ENCODE peak calls at places on chromosomes 6 and 20, in ten cellular contexts. P is endothelial cell of umbilical vein, J is GM23338, A is HepG2, Y is breast epithelium, V is transverse colon, K is GM12878, M is sigmoid colon, S is stomach, X is suprapubic skin. N is an unnamed sample.

GRCh38 chr6:137766596-137767370 is 100.3 kb upstream of the TNFAIP3 start:
- DNase-seq in P (no peak), J (no peak), A (no peak), Y (no peak), V (no peak), K (no peak), M (no peak), S (no peak), X (no peak), N (no peak)

GRCh38 chr20:50371878-50372769 is 138.1 kb upstream of the PTPN1 start:
- DNase-seq in P (no peak), J (no peak), A (peak; percentile 55), Y (no peak), V (no peak), K (no peak), M (no peak), S (no peak), X (no peak), N (no peak)

GRCh38 chr6:158168054-158168303 is at the start of gene SERAC1:
- DNase-seq in P (no peak), J (no peak), A (no peak), Y (no peak), V (no peak), K (no peak), M (no peak), S (no peak), X (peak; percentile 94), N (no peak)

GRCh38 chr6:72650081-72650745 is 28.3 kb downstream of the KCNQ5 start:
- DNase-seq in P (peak; percentile 15), J (no peak), A (no peak), Y (no peak), V (no peak), K (no peak), M (no peak), S (no peak), X (no peak), N (no peak)

GRCh38 chr6:21438237-21438985 is 155.1 kb upstream of the SOX4 start:
- DNase-seq in P (no peak), J (no peak), A (no peak), Y (no peak), V (no peak), K (peak; percentile 97), M (no peak), S (no peak), X (no peak), N (no peak)

GRCh38 chr20:49207071-49207470 is 12.1 kb upstream of the DDX27 start:
- DNase-seq in P (no peak), J (peak; percentile 64), A (peak; percentile 76), Y (no peak), V (no peak), K (no peak), M (no peak), S (no peak), X (no peak), N (no peak)

GRCh38 chr6:158819977-158820632 is 937 bp upstream of the EZR start:
- DNase-seq in P (no peak), J (no peak), A (no peak), Y (no peak), V (no peak), K (no peak), M (no peak), S (no peak), X (no peak), N (no peak)

GRCh38 chr6:34043371-34043770 is 102.5 kb downstream of the GRM4 start:
- DNase-seq in P (no peak), J (no peak), A (no peak), Y (no peak), V (no peak), K (no peak), M (no peak), S (no peak), X (no peak), N (no peak)

GRCh38 chr6:31680841-31681671 is at the start of gene LY6G5C:
- DNase-seq in P (peak; percentile 81), J (peak; percentile 85), A (peak; percentile 72), Y (peak; percentile 83), V (peak; percentile 89), K (no peak), M (peak; percentile 95), S (peak; percentile 87), X (peak; percentile 90), N (peak; percentile 88)
- TF ChIP-seq POLR2AphosphoS5 in P (peak; percentile 54), J (no peak), A (no peak), Y (peak; percentile 46), V (peak; percentile 57), K (no peak), M (peak; percentile 41), S (no peak), X (no peak), N (peak; percentile 50)

GRCh38 chr20:62914436-62914835 is 11.9 kb downstream of the DIDO1 start:
- DNase-seq in P (no peak), J (no peak), A (no peak), Y (no peak), V (no peak), K (no peak), M (no peak), S (no peak), X (no peak), N (no peak)
- H3K4me1 ChIP-seq in P (no peaks in the 10 kb centered on the region), J (peaks cover 59% of the 10 kb centered on the region), A (peaks cover 69% of the 10 kb centered on the region), Y (no peaks in the 10 kb centered on the region), V (peaks cover 59% of the 10 kb centered on the region), K (peaks cover 21% of the 10 kb centered on the region), M (peaks cover 63% of the 10 kb centered on the region), S (peaks cover 71% of the 10 kb centered on the region), X (peaks cover 63% of the 10 kb centered on the region), N (peaks cover 52% of the 10 kb centered on the region)

DNA sequence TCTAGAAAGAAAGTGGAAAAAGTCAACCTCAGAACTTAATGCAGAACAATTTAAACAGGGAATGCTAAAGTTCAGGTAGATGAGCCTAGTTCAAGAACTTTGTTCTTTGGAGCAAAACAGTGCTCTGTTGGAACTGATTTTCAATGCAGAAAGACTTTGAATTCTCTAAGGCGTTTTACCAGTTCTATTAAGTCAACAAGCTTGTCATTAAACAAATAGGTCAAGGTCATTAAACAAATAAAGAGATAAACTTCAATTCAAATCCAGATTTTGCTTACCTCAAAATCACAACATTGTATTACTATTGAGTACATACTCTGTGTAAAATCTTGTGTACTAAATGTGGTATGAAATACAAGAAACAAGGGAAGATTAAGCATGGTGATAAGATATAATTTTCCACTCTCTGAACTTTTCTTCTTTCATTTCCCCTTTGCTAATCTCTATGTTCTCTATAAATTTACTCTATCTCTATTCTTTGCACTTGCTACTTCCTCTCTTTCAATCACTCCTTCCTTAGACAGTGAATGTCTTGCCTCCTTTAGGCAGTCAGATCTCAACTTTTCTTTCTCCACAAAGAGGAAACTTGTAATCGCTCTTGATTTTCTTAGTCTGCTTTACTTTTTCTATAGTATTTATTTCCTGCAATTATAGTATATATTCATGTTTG is 160.8 kb upstream of the KHDRBS2 start:
- DNase-seq in P (no peak), J (peak; percentile 2), A (no peak), Y (no peak), V (no peak), K (no peak), M (no peak), S (no peak), X (no peak), N (no peak)
- TF ChIP-seq POLR2AphosphoS5 in P (no peak), J (no peak), A (no peak), Y (no peak), V (no peak), K (no peak), M (no peak), S (no peak), X (no peak), N (no peak)

GRCh38 chr6:16674666-16675392 is 86.4 kb downstream of the ATXN1 start:
- DNase-seq in P (peak; percentile 80), J (no peak), A (peak; percentile 35), Y (no peak), V (no peak), K (no peak), M (no peak), S (no peak), X (no peak), N (no peak)
- H3K4me1 ChIP-seq in P (peaks cover 18% of the 10 kb centered on the region), J (peaks cover 13% of the 10 kb centered on the region), A (peaks cover 78% of the 10 kb centered on the region), Y (no peaks in the 10 kb centered on the region), V (peaks cover 43% of the 10 kb centered on the region), K (peaks cover 20% of the 10 kb centered on the region), M (peaks cover 70% of the 10 kb centered on the region), S (peaks cover 72% of the 10 kb centered on the region), X (peaks cover 46% of the 10 kb centered on the region), N (peaks cover 61% of the 10 kb centered on the region)

N was measured in upper lobe of left lung.